ENCODE peak calls at places on chromosomes 3 and 15, in five cellular contexts. P is A549, Q is mesenchymal stem cell, C is PC-9, M is HCT116. H is an unnamed sample.

GRCh38 chr15:90086868-90087268 is 15.4 kb downstream of the IDH2 start:
- DNase-seq in P (peak), Q (peak), C (peak), M (no peak), H (peak)

GRCh38 chr15:33699145-33699544 is 269.2 kb upstream of the CHRM5 start:
- DNase-seq in P (no peak), Q (no peak), C (no peak), M (no peak), H (no peak)

GRCh38 chr15:91759560-91759959 is 93.9 kb upstream of the SLCO3A1 start:
- DNase-seq in P (no peak), Q (no peak), C (no peak), M (no peak), H (no peak)

GRCh38 chr3:189863031-189863430 is 231.8 kb downstream of the TP63 start:
- DNase-seq in P (peak), Q (no peak), C (no peak), M (no peak), H (no peak)

GRCh38 chr3:155766206-155766605 is 21.3 kb upstream of the PLCH1 start:
- DNase-seq in P (peak), Q (peak), C (no peak), M (no peak), H (no peak)

GRCh38 chr3:42088803-42089520 is 2.2 kb upstream of the TRAK1 start:
- DNase-seq in P (no peak), Q (no peak), C (no peak), M (no peak), H (no peak)

GRCh38 chr3:186506846-186507245 is 37.3 kb downstream of the CRYGS start:
- DNase-seq in P (no peak), Q (peak), C (no peak), M (no peak), H (no peak)

GRCh38 chr15:39499701-39500100 is 81.2 kb upstream of the THBS1 start:
- DNase-seq in P (no peak), Q (no peak), C (no peak), M (no peak), H (no peak)

GRCh38 chr3:124565013-124565412 is 165.2 kb upstream of the UMPS start:
- DNase-seq in P (peak), Q (peak), C (peak), M (peak), H (peak)

GRCh38 chr3:134054231-134054630 is 24.5 kb upstream of the SLCO2A1 start:
- DNase-seq in P (no peak), Q (no peak), C (no peak), M (no peak), H (peak)

GRCh38 chr3:98343647-98344507 is 9.8 kb upstream of the OR5K4 start:
- DNase-seq in P (peak), Q (peak), C (peak), M (peak), H (peak)

GRCh38 chr3:117510396-117510795 is 800.8 kb downstream of the TUSC7 start:
- DNase-seq in P (no peak), Q (peak), C (no peak), M (no peak), H (peak)

GRCh38 chr3:190911382-190911781 is 48.9 kb upstream of the GMNC start:
- DNase-seq in P (no peak), Q (no peak), C (no peak), M (peak), H (no peak)

GRCh38 chr3:133799794-133800585 is 5.6 kb upstream of the SRPRB start:
- DNase-seq in P (peak), Q (peak), C (no peak), M (no peak), H (no peak)

GRCh38 chr15:45228931-45229330 is 23.1 kb upstream of the SLC28A2 start:
- DNase-seq in P (no peak), Q (no peak), C (no peak), M (no peak), H (no peak)

GRCh38 chr3:195803309-195803908 is 8.3 kb downstream of the MUC4 start:
- DNase-seq in P (no peak), Q (no peak), C (no peak), M (no peak), H (peak)

GRCh38 chr15:77033729-77034619 is 36.9 kb downstream of the TSPAN3 start:
- DNase-seq in P (no peak), Q (no peak), C (no peak), M (no peak), H (peak)

GRCh38 chr3:10281951-10282350 is 10.8 kb downstream of the GHRL start:
- DNase-seq in P (no peak), Q (no peak), C (no peak), M (no peak), H (peak)

GRCh38 chr3:14461006-14461747 is 58.8 kb downstream of the SLC6A6 start:
- DNase-seq in P (no peak), Q (no peak), C (no peak), M (no peak), H (peak)

GRCh38 chr3:196969660-196970546 is 1.3 kb upstream of the PIGZ start:
- DNase-seq in P (peak), Q (peak), C (peak), M (no peak), H (peak)

GRCh38 chr3:17154221-17154620 is 269.5 kb downstream of the PLCL2 start:
- DNase-seq in P (no peak), Q (no peak), C (no peak), M (no peak), H (no peak)

GRCh38 chr15:101153801-101154656 is 97.8 kb downstream of the CHSY1 start:
- DNase-seq in P (no peak), Q (no peak), C (no peak), M (no peak), H (no peak)

GRCh38 chr3:8386221-8386620 is 115.4 kb upstream of the LMCD1 start:
- DNase-seq in P (no peak), Q (peak), C (no peak), M (no peak), H (no peak)

GRCh38 chr15:70863450-70864218 is 9.7 kb upstream of the LARP6 start:
- DNase-seq in P (peak), Q (peak), C (peak), M (peak), H (peak)

GRCh38 chr3:106386050-106386449 is 517.2 kb upstream of the CBLB start:
- DNase-seq in P (no peak), Q (no peak), C (no peak), M (no peak), H (no peak)

GRCh38 chr3:169607909-169608308 is 55.6 kb downstream of the MECOM start:
- DNase-seq in P (no peak), Q (no peak), C (no peak), M (no peak), H (no peak)

GRCh38 chr15:25246641-25247417 is 192.0 kb downstream of the UBE3A start:
- DNase-seq in P (no peak), Q (no peak), C (no peak), M (no peak), H (peak)

GRCh38 chr3:4834403-4834866 is 144.8 kb upstream of the BHLHE40 start:
- DNase-seq in P (no peak), Q (peak), C (no peak), M (no peak), H (no peak)

GRCh38 chr15:78565951-78566774 is 843 bp downstream of the CHRNA5 start:
- DNase-seq in P (peak), Q (peak), C (peak), M (no peak), H (peak)

GRCh38 chr3:156307704-156308103 is 187.3 kb downstream of the KCNAB1 start:
- DNase-seq in P (no peak), Q (no peak), C (peak), M (no peak), H (peak)

GRCh38 chr3:183328164-183328563 is 75.1 kb downstream of the B3GNT5 start:
- DNase-seq in P (no peak), Q (peak), C (no peak), M (no peak), H (no peak)

GRCh38 chr3:152524198-152525140 is 255.7 kb downstream of the MBNL1 start:
- DNase-seq in P (peak), Q (peak), C (peak), M (peak), H (no peak)

GRCh38 chr3:44065311-44065710 is 176.4 kb upstream of the TOPAZ1 start:
- DNase-seq in P (peak), Q (no peak), C (peak), M (no peak), H (peak)

GRCh38 chr3:170848294-170848917 is 21.6 kb downstream of the RPL22L1 start:
- DNase-seq in P (no peak), Q (peak), C (no peak), M (no peak), H (peak)

DNA sequence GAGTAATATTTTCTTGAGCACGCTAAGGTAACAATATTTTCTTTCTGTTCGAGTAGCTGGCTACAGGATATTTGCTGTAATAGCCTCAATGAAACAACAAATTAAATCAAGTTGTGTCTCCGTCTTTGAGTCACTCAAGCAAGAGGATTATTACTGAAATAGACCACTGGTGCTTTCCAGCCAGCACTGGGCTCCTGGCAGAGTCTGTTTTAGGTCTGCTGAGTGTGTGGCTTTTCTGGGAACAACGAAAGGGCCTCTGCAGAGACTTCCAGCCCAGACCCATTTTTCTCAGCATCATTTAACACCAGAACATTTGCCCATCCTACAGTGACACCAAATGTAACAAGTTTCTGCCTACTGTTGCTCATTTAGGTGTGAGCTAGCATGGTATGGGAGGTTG is 652.9 kb downstream of the MAGI1 start:
- DNase-seq in P (no peak), Q (no peak), C (no peak), M (no peak), H (no peak)
- H3K4me3 ChIP-seq in P (no peak), Q (no peak), C (no peak), M (no peak), H (no peak)

GRCh38 chr3:18890459-18890858 is 257.9 kb upstream of the KCNH8 start:
- DNase-seq in P (no peak), Q (no peak), C (no peak), M (no peak), H (no peak)

GRCh38 chr3:18883553-18883952 is 264.8 kb upstream of the KCNH8 start:
- DNase-seq in P (no peak), Q (no peak), C (no peak), M (no peak), H (no peak)

GRCh38 chr3:18888370-18888769 is 259.9 kb upstream of the KCNH8 start:
- DNase-seq in P (no peak), Q (no peak), C (no peak), M (no peak), H (no peak)

GRCh38 chr3:18885612-18886011 is 262.7 kb upstream of the KCNH8 start:
- DNase-seq in P (no peak), Q (no peak), C (no peak), M (no peak), H (no peak)
- H3K4me2 ChIP-seq in P (no peak), Q (no peak), C (no peak), M (no peak), H (no peak)

DNA sequence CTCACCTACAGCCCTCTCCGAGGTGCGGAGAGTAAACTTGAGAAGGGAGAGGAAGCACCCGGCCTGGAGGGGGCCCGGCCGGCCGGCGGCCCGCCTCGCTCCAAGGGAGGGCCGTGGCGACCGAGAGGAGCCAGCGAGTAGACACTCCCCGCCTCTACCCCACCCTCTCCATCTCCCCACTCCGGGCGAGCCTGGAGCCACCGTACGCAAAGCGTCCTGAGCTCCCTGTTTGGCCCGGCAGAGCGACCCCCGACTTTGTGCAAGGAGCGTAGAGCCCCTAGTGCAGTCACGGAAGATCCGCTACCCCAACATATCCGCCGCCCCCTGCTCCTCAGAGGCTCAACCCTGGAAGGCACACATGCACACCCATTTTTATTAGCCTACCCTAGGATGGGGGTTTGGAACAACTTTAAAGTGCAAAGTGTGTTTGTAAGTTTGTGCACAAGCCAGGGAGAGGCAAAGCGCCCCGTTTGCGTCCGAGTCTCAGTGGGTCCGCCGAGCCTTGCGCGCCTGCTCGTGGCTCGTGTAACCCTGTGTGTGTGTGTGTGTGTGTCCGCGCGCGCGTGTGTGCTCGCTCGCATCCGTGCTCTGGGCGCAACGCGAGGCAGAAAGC is 508 bp upstream of the SMAD6 start:
- DNase-seq in P (peak), Q (peak), C (no peak), M (peak), H (no peak)
- H3K4me3 ChIP-seq in P (peak), Q (peak), C (peak), M (peak), H (peak)

DNA sequence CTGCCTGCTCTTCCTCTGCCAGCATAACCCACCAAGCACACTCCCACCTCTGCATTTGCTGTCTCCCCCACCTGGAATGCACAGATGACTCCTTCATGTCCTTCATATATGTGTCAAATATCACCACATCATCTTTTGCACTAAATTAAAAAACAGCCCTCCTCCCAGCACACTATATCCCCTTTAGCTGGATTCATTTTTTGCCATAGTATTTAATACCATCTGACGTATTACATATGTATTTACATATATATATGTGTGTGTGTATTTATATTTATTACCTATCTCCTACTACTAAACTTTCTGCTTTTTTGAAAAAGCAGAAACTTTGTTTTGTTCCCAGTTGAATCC is 29.4 kb upstream of the UBL7 start:
- DNase-seq in P (no peak), Q (no peak), C (no peak), M (no peak), H (peak)
- H3K4me2 ChIP-seq in P (peak), Q (no peak), C (no peak), M (peak), H (no peak)

GRCh38 chr3:129573493-129573892 is 30.5 kb downstream of the H1-8 start:
- DNase-seq in P (no peak), Q (no peak), C (no peak), M (no peak), H (no peak)

GRCh38 chr3:129575987-129576364 is 30.5 kb downstream of the PLXND1 start:
- DNase-seq in P (no peak), Q (no peak), C (no peak), M (no peak), H (no peak)

GRCh38 chr3:129574206-129574605 is 31.2 kb downstream of the H1-8 start:
- DNase-seq in P (no peak), Q (no peak), C (no peak), M (no peak), H (no peak)

GRCh38 chr3:129576514-129577345 is 29.7 kb downstream of the PLXND1 start:
- DNase-seq in P (no peak), Q (peak), C (no peak), M (no peak), H (peak)

DNA sequence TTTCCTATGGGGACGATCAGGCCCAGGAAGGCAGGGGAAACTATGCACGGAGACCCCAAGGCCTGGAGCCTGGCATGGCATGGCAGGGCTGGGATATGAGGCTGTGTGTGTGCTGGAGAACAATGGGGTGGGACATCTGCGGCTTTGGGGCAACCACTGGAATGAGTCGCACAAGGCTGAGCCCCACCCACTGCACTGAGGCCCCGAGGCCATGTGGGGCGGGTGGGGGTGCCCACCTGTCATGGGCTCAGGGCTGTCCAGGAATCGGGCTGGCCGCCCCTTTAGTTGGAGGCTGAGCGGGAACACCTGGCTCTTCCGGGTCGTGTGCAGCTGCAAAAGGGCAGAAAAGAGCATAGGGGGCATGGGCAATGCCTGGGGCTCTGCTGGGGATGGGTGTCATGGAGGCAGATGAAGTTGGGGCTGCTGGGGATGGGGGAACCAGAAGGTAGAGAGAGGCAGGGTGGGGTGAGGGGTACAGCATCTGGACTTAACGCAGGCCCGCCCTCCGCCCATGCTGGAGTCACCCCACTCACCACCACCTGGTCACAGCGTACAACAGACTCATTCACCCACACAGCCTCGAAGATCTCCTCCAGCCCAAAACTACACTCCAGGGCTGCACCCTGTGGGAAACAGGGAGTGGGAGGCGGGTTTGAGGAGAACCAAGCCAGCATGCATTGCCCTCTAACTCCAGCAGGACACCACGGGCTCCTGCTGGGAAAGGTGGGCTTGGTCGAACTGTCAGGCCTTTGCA is 31.1 kb downstream of the PLXND1 start:
- DNase-seq in P (no peak), Q (no peak), C (no peak), M (no peak), H (no peak)
- H3K4me3 ChIP-seq in P (no peak), Q (no peak), C (no peak), M (no peak), H (no peak)

GRCh38 chr3:172678068-172678467 is 32.8 kb downstream of the NCEH1 start:
- DNase-seq in P (no peak), Q (peak), C (peak), M (no peak), H (peak)
- H3K4me2 ChIP-seq in P (peak), Q (no peak), C (no peak), M (no peak), H (peak)

GRCh38 chr3:127915115-127915936 is at the start of gene KBTBD12:
- DNase-seq in P (no peak), Q (no peak), C (peak), M (no peak), H (peak)

GRCh38 chr3:127914584-127914983 is 448 bp upstream of the KBTBD12 start:
- DNase-seq in P (no peak), Q (no peak), C (no peak), M (no peak), H (no peak)

GRCh38 chr3:127909646-127910045 is 5.4 kb upstream of the KBTBD12 start:
- DNase-seq in P (no peak), Q (no peak), C (no peak), M (no peak), H (no peak)

GRCh38 chr3:127908202-127908601 is 6.8 kb upstream of the KBTBD12 start:
- DNase-seq in P (no peak), Q (no peak), C (no peak), M (no peak), H (no peak)

DNA sequence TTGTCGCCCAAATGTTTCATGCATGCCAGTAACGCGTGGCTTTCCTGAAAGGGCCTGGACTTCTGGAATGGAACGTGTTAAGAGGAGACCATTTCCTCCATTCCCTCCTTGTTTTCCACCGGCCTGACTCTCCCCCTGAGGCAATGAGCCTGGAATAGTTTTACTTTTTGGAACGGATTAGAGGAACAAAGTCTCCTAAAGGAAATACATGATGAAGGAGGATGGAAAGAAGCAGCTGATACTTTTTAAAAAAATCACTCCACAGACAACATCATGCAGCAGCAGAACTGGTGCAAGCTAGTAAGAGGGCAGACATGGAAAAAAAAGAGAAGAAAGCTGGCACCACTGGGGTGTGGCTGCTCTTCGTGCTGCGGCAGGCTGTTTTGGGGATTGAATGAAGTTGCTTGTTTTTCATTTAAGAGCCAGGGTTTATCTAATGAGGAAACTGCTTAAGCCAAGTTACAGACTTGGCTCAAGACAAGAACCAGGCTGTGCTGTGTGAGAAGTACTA is 3.6 kb upstream of the KBTBD12 start:
- DNase-seq in P (no peak), Q (no peak), C (no peak), M (no peak), H (no peak)
- H3K4me3 ChIP-seq in P (no peak), Q (no peak), C (no peak), M (no peak), H (no peak)

DNA sequence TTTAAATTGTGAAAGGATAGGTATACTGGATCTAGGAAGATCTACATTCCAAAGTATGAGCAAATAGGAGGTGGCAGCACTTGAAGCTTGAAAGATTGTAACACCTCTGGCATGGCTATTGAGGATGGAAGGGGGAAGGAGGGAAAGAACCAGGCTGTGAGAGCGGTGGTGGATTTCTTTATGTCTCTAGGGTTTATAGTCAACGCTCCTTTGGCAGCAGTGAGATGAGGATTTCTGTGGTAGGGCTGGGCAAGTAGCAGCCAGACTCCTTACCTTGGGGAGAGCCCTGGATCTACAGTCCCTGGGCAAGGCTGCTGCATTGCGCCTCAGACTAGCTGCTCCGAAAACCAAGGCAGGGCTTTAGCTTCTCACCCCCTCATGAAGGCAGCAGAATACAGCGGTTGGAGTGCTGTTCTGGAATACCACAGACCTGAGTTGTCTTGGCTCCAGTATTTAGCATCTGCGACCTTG is 53.2 kb downstream of the MEF2A start:
- DNase-seq in P (no peak), Q (peak), C (no peak), M (no peak), H (no peak)
- H3K4me2 ChIP-seq in P (peak), Q (no peak), C (no peak), M (no peak), H (peak)

H was measured in osteoblast.